ENCODE peak calls at places on chromosomes 1 and 21, in five cellular contexts. W is foreskin keratinocyte, E is cardiac fibroblast, N is Peyer's patch, F is GM06990. J is an unnamed sample.

GRCh38 chr1:244965182-244965581 is 100.8 kb upstream of the HNRNPU start:
- DNase-seq in E (no peak), F (no peak), W (no peak), N (no peak), J (no peak)

GRCh38 chr1:55702064-55702463 is 486.9 kb upstream of the USP24 start:
- DNase-seq in E (peak), F (no peak), N (no peak), W (peak), J (peak)

GRCh38 chr1:219161371-219161975 is 12.2 kb upstream of the LYPLAL1 start:
- DNase-seq in N (no peak), E (no peak), F (no peak), W (no peak), J (no peak)

GRCh38 chr1:7614576-7615074 is 156.5 kb upstream of the VAMP3 start:
- DNase-seq in N (no peak), W (no peak), E (no peak), F (no peak), J (no peak)

GRCh38 chr21:33064623-33064996 is 5.3 kb upstream of the OLIG1 start:
- DNase-seq in N (no peak), E (no peak), F (no peak), W (no peak), J (no peak)

GRCh38 chr21:46320331-46320801 is 3.3 kb downstream of the C21orf58 start:
- DNase-seq in N (no peak), F (no peak), W (no peak), E (peak), J (no peak)

GRCh38 chr1:150516616-150517015 is 1.1 kb downstream of the FALEC start:
- DNase-seq in E (peak), N (no peak), W (no peak), F (no peak), J (no peak)

GRCh38 chr1:190679032-190679431 is 201.4 kb upstream of the BRINP3 start:
- DNase-seq in W (peak), N (no peak), F (no peak), E (peak), J (no peak)

GRCh38 chr1:46643368-46643775 is 24.8 kb downstream of the ATPAF1 start:
- DNase-seq in F (no peak), W (peak), N (no peak), E (peak), J (peak)

GRCh38 chr1:39409055-39409816 is 82.2 kb upstream of the BMP8A start:
- DNase-seq in E (peak), W (peak), F (no peak), N (peak), J (peak)

GRCh38 chr1:54705153-54705552 is 10.5 kb upstream of the TTC4 start:
- DNase-seq in N (no peak), F (no peak), E (no peak), W (no peak), J (no peak)

GRCh38 chr1:47758341-47759237 is 238.6 kb downstream of the TRABD2B start:
- DNase-seq in W (no peak), E (peak), F (no peak), N (no peak), J (no peak)

GRCh38 chr1:230747886-230748800 is 955 bp downstream of the CAPN9 start:
- DNase-seq in F (no peak), E (no peak), N (peak), W (no peak), J (no peak)

GRCh38 chr1:46301406-46302090 is 1.9 kb downstream of the LRRC41 start:
- DNase-seq in N (peak), F (no peak), W (peak), E (peak), J (no peak)

GRCh38 chr1:184428604-184429003 is 41.8 kb downstream of the C1orf21 start:
- DNase-seq in N (no peak), W (no peak), F (no peak), E (no peak), J (no peak)

GRCh38 chr1:93448292-93448982 is 519 bp downstream of the FNBP1L start:
- DNase-seq in E (peak), N (peak), W (peak), F (no peak), J (no peak)
- TF ChIP-seq CTCF in E (no peak), N (no peak), W (no peak), F (no peak), J (no peak)

GRCh38 chr1:21742578-21742977 is 40.4 kb downstream of the USP48 start:
- DNase-seq in E (no peak), N (no peak), F (no peak), W (no peak), J (no peak)
- TF ChIP-seq CTCF in E (no peak), N (no peak), F (no peak), W (no peak), J (no peak)

GRCh38 chr1:109877320-109877771 is 33.3 kb upstream of the CSF1 start:
- DNase-seq in F (no peak), N (peak), E (peak), W (peak), J (peak)
- TF ChIP-seq CTCF in F (no peak), N (no peak), E (peak), W (no peak), J (peak)

GRCh38 chr1:6497867-6498575 is 6.6 kb upstream of the PLEKHG5 start:
- DNase-seq in W (no peak), F (no peak), N (no peak), E (no peak), J (no peak)
- TF ChIP-seq CTCF in W (no peak), F (no peak), N (no peak), E (no peak), J (no peak)